ENCODE peak calls at places on chromosomes 4 and X, in eight cellular contexts. R is AG04450, A is A549, I is kidney, Z is HAP-1, W is neuronal stem cell, O is neural progenitor cell, N is testis. K is an unnamed sample. For H3K9me3, the result is how much of the 10 kb centered on the place peaks cover.

GRCh38 chrX:70089575-70090297 is 27.5 kb downstream of the OTUD6A start:
- DNase-seq in I (no peak), W (no peak), N (no peak), Z (no peak), R (no peak), O (no peak), A (no peak), K (no peak)

GRCh38 chr4:145735330-145735638 is 55.3 kb downstream of the C4orf51 start:
- DNase-seq in O (no peak), A (peak), I (no peak), W (no peak), R (peak), N (no peak), Z (peak), K (no peak)

GRCh38 chrX:50470103-50471031 is at the start of gene DGKK:
- DNase-seq in Z (no peak), R (no peak), N (no peak), I (peak), W (peak), A (no peak), O (peak), K (no peak)

GRCh38 chrX:13899607-13900006 is 82.7 kb upstream of the GPM6B start:
- DNase-seq in W (no peak), N (no peak), I (no peak), Z (no peak), O (no peak), R (peak), A (no peak), K (no peak)

GRCh38 chrX:24838624-24839023 is 144.9 kb downstream of the POLA1 start:
- DNase-seq in N (peak), R (no peak), W (peak), Z (peak), A (no peak), I (no peak), O (peak), K (no peak)

GRCh38 chr4:23788460-23788859 is 101.4 kb downstream of the PPARGC1A start:
- DNase-seq in O (no peak), W (no peak), R (no peak), N (no peak), A (no peak), Z (no peak), I (no peak), K (no peak)

GRCh38 chrX:41734530-41734929 is 10.5 kb downstream of the GPR82 start:
- DNase-seq in A (peak), R (no peak), N (no peak), I (no peak), W (no peak), Z (peak), O (peak), K (no peak)

GRCh38 chrX:150712619-150713018 is 19.4 kb downstream of the MTMR1 start:
- DNase-seq in N (no peak), A (no peak), Z (no peak), R (no peak), W (no peak), I (no peak), O (no peak), K (no peak)

GRCh38 chrX:43481601-43482000 is 174.5 kb upstream of the MAOA start:
- DNase-seq in Z (no peak), W (no peak), I (no peak), O (peak), A (no peak), N (no peak), R (no peak), K (no peak)

GRCh38 chr4:38313999-38314561 is 349.9 kb upstream of the KLF3 start:
- DNase-seq in I (no peak), O (no peak), Z (no peak), A (no peak), N (no peak), R (no peak), W (no peak), K (no peak)

GRCh38 chr4:38396845-38397547 is 267.0 kb upstream of the KLF3 start:
- DNase-seq in R (no peak), N (no peak), A (no peak), Z (no peak), I (no peak), W (no peak), O (no peak), K (no peak)

GRCh38 chrX:73647212-73647611 is 84.2 kb downstream of the CHIC1 start:
- DNase-seq in A (no peak), O (no peak), Z (no peak), R (no peak), I (no peak), W (no peak), N (no peak), K (no peak)

GRCh38 chr4:73870260-73870659 is 1.1 kb downstream of the CXCL1 start:
- DNase-seq in W (no peak), I (peak), N (no peak), O (no peak), Z (no peak), A (peak), R (no peak), K (no peak)

GRCh38 chr4:2288051-2288541 is 26.2 kb upstream of the MXD4 start:
- DNase-seq in A (no peak), O (no peak), R (no peak), Z (no peak), W (no peak), I (peak), N (no peak), K (no peak)

GRCh38 chrX:11215191-11215921 is 77.9 kb upstream of the AMELX start:
- DNase-seq in W (no peak), A (no peak), O (peak), R (no peak), N (no peak), Z (no peak), I (no peak), K (no peak)

GRCh38 chrX:102712216-102712966 is at the start of gene GPRASP2:
- DNase-seq in A (no peak), O (peak), I (peak), Z (peak), W (peak), N (peak), R (no peak), K (peak)

GRCh38 chr4:108619372-108620100 is 840 bp upstream of the RPL34 start:
- DNase-seq in W (no peak), R (no peak), I (no peak), O (no peak), Z (no peak), N (no peak), A (no peak), K (no peak)

GRCh38 chrX:32896132-32896531 is 315.2 kb downstream of the DMD start:
- DNase-seq in N (no peak), I (no peak), A (no peak), Z (no peak), O (no peak), W (no peak), R (no peak), K (no peak)

GRCh38 chr4:7968262-7968896 is 28.7 kb upstream of the AFAP1 start:
- DNase-seq in N (no peak), Z (no peak), I (no peak), O (no peak), W (no peak), R (no peak), A (no peak), K (no peak)

GRCh38 chr4:145299380-145300076 is 119.1 kb upstream of the OTUD4 start:
- DNase-seq in O (no peak), I (no peak), Z (no peak), N (no peak), A (no peak), R (no peak), W (no peak), K (no peak)

GRCh38 chr4:23225024-23225423 is 532.3 kb downstream of the GBA3 start:
- DNase-seq in A (no peak), R (no peak), N (no peak), Z (no peak), I (no peak), O (no peak), W (no peak), K (no peak)

GRCh38 chr4:37845201-37845600 is 18.7 kb downstream of the PGM2 start:
- DNase-seq in I (no peak), R (no peak), N (no peak), W (no peak), O (no peak), A (no peak), Z (no peak), K (no peak)

GRCh38 chr4:75005727-75006126 is 72.8 kb downstream of the PARM1 start:
- DNase-seq in R (no peak), O (no peak), I (no peak), N (no peak), Z (no peak), W (no peak), A (no peak), K (no peak)

GRCh38 chr4:130424211-130424610 is 1328.3 kb downstream of the C4orf33 start:
- DNase-seq in O (no peak), W (no peak), N (no peak), R (no peak), Z (no peak), A (no peak), I (no peak), K (no peak)

GRCh38 chr4:151485541-151486131 is 76.7 kb downstream of the FHIP1A start:
- DNase-seq in R (no peak), Z (no peak), O (no peak), A (no peak), I (no peak), W (no peak), N (no peak), K (no peak)

GRCh38 chr4:44425614-44426208 is 22.9 kb downstream of the KCTD8 start:
- DNase-seq in I (no peak), A (no peak), N (peak), R (no peak), O (peak), Z (peak), W (peak), K (no peak)

GRCh38 chrX:112967341-112967740 is 126.7 kb upstream of the AMOT start:
- DNase-seq in R (no peak), W (no peak), Z (no peak), O (no peak), N (no peak), A (no peak), I (no peak), K (no peak)

GRCh38 chr4:10773010-10773409 is 88.4 kb upstream of the CLNK start:
- DNase-seq in N (peak), Z (no peak), O (no peak), R (no peak), A (no peak), W (no peak), I (no peak), K (no peak)

GRCh38 chr4:169400832-169401231 is 130.1 kb upstream of the SH3RF1 start:
- DNase-seq in R (no peak), A (no peak), N (no peak), Z (no peak), W (no peak), O (no peak), I (no peak), K (no peak)
- H3K9me3 ChIP-seq in R (under half), A (under half), N (under half), Z (under half), W (under half), O (under half), I (under half), K (under half)

DNA sequence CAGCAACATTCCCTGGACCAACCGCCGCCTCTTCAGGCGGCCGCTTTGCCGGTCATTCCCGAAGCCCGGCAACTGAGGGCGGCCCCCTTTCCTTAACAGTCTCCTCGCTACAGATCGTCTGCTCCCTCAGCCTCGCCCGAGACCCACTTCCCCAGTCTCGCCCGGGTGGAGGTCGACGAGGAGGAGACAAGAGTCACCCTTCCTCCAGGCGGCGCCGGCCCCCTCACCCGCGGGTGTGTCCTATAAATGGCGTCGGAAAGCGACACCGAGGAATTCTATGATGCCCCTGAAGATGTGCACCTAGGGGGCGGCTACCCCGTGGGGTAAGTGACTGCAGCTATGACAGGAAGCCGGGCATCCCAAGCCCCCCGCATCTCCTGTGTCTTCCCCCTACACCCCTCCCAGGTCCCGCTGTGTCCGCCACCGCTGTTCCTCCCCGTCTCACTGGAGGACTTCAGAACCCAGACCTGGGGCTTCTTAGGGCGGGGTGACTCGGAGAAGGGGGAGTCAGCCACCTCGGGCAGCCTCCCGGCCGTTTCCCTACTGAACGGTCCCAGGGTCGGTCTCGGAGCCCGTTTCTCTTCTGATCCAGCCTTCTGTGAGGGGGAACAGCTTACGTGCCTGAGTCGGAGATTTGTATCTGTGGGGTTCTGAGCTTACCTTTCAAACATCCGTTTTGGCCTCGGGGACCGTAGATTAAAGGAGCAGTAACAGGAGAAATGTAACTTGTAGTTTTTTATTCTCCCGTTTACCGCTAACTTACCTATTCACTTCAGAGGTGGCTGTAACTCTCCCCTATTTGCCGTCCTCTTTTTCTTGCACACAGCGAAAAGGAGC is 570 bp downstream of the WDR44 start:
- DNase-seq in N (peak), Z (no peak), W (peak), A (peak), R (no peak), O (peak), I (peak), K (peak)
- H3K9me3 ChIP-seq in N (under half), Z (under half), W (under half), A (under half), R (under half), O (under half), I (under half), K (under half)

GRCh38 chrX:56233682-56234081 is 1.5 kb downstream of the KLF8 start:
- DNase-seq in R (no peak), Z (no peak), A (no peak), W (no peak), N (peak), I (peak), O (peak), K (peak)

GRCh38 chrX:56228914-56229313 is 3.2 kb upstream of the KLF8 start:
- DNase-seq in R (no peak), O (no peak), N (peak), Z (no peak), W (no peak), A (no peak), I (peak), K (no peak)

GRCh38 chrX:56233100-56233499 is 944 bp downstream of the KLF8 start:
- DNase-seq in I (peak), R (no peak), O (peak), A (no peak), W (no peak), Z (no peak), N (peak), K (no peak)

GRCh38 chrX:56232221-56233082 is at the start of gene KLF8:
- DNase-seq in A (no peak), Z (no peak), O (peak), W (no peak), N (peak), R (no peak), I (peak), K (no peak)

GRCh38 chrX:56231706-56232105 is 450 bp upstream of the KLF8 start:
- DNase-seq in O (peak), I (no peak), N (no peak), A (no peak), Z (no peak), R (no peak), W (no peak), K (no peak)
- H3K9me3 ChIP-seq in O (under half), I (under half), N (under half), A (under half), Z (under half), R (under half), W (under half), K (under half)

GRCh38 chrX:140509468-140510305 is 4.8 kb upstream of the SOX3 start:
- DNase-seq in A (no peak), R (no peak), I (no peak), N (no peak), O (peak), Z (no peak), W (no peak), K (no peak)
- H3K9me3 ChIP-seq in A (under half), R (under half), I (under half), N (under half), O (under half), Z (under half), W (under half), K (under half)

GRCh38 chr4:26945794-26946193 is 85.2 kb downstream of the STIM2 start:
- DNase-seq in I (no peak), Z (no peak), A (no peak), O (no peak), W (no peak), R (no peak), N (no peak), K (no peak)
- H3K9me3 ChIP-seq in I (under half), Z (under half), A (under half), O (under half), W (under half), R (under half), N (under half), K (under half)

GRCh38 chrX:48711929-48712505 is 15.5 kb downstream of the SUV39H1 start:
- DNase-seq in R (no peak), N (no peak), I (no peak), O (no peak), A (no peak), W (no peak), Z (no peak), K (no peak)
- H3K9me3 ChIP-seq in R (under half), N (under half), I (under half), O (under half), A (under half), W (under half), Z (under half), K (under half)

GRCh38 chrX:47862680-47863079 is 26.0 kb downstream of the ZNF81 start:
- DNase-seq in R (no peak), N (no peak), A (no peak), W (no peak), Z (no peak), I (no peak), O (no peak), K (no peak)
- H3K9me3 ChIP-seq in R (under half), N (under half), A (under half), W (under half), Z (under half), I (under half), O (under half), K (under half)

GRCh38 chrX:109140463-109140862 is 341.4 kb downstream of the GUCY2F start:
- DNase-seq in Z (no peak), I (no peak), N (no peak), R (no peak), W (no peak), A (no peak), O (no peak), K (no peak)
- H3K9me3 ChIP-seq in Z (under half), I (under half), N (under half), R (under half), W (under half), A (under half), O (under half), K (under half)

GRCh38 chrX:40277672-40278071 is 179.9 kb upstream of the BCOR start:
- DNase-seq in W (no peak), R (no peak), A (no peak), I (no peak), N (no peak), Z (no peak), O (no peak), K (no peak)
- H3K9me3 ChIP-seq in W (under half), R (under half), A (under half), I (under half), N (under half), Z (under half), O (under half), K (under half)